ENCODE peak calls at places on chromosomes 3 and 15, in seven cellular contexts. K is CD4-positive, alpha-beta memory T cell; X is A549; C is BJ; D is upper lobe of right lung; H is mesenchymal stem cell; T is cardiac muscle cell. Q is an unnamed sample.

GRCh38 chr15:91055548-91056331 is 33.3 kb upstream of the VPS33B start:
- DNase-seq in K (peak; percentile 33), X (peak; percentile 85), C (no peak), D (no peak), H (peak; percentile 58), T (peak; percentile 75), Q (peak; percentile 83)

GRCh38 chr3:186360779-186361178 is 1.3 kb downstream of the DGKG start:
- DNase-seq in K (no peak), X (no peak), C (no peak), D (no peak), H (no peak), T (peak; percentile 20), Q (peak; percentile 84)

GRCh38 chr3:12253944-12254343 is 34.9 kb upstream of the PPARG start:
- DNase-seq in K (no peak), X (no peak), C (no peak), D (no peak), H (peak; percentile 6), T (no peak), Q (no peak)

GRCh38 chr3:134338516-134339261 is 35.6 kb downstream of the AMOTL2 start:
- DNase-seq in K (no peak), X (no peak), C (no peak), D (no peak), H (no peak), T (no peak), Q (no peak)

GRCh38 chr3:110708166-110708565 is 363.4 kb upstream of the NECTIN3 start:
- DNase-seq in K (no peak), X (no peak), C (no peak), D (no peak), H (no peak), T (no peak), Q (no peak)

GRCh38 chr3:158789592-158789991 is 12.3 kb upstream of the MFSD1 start:
- DNase-seq in K (no peak), X (peak; percentile 77), C (no peak), D (no peak), H (peak; percentile 64), T (no peak), Q (no peak)

GRCh38 chr3:69806735-69807438 is 67.6 kb downstream of the MITF start:
- DNase-seq in K (no peak), X (no peak), C (peak; percentile 78), D (no peak), H (peak; percentile 88), T (no peak), Q (no peak)

GRCh38 chr15:69074843-69075224 is 60.3 kb downstream of the NOX5 start:
- DNase-seq in K (no peak), X (peak; percentile 27), C (no peak), D (no peak), H (peak; percentile 26), T (peak; percentile 62), Q (peak; percentile 72)

GRCh38 chr3:184260571-184261269 is 633 bp downstream of the CAMK2N2 start:
- DNase-seq in K (no peak), X (no peak), C (no peak), D (no peak), H (no peak), T (no peak), Q (peak; percentile 82)

GRCh38 chr15:49094923-49095322 is 48.7 kb upstream of the SECISBP2L start:
- DNase-seq in K (no peak), X (no peak), C (no peak), D (no peak), H (peak; percentile 15), T (no peak), Q (no peak)

GRCh38 chr15:47717036-47717611 is at the start of gene SEMA6D:
- DNase-seq in K (no peak), X (peak; percentile 12), C (peak; percentile 27), D (peak; percentile 78), H (peak; percentile 93), T (peak; percentile 95), Q (peak; percentile 91)

GRCh38 chr15:86538141-86538540 is 458.5 kb downstream of the AGBL1 start:
- DNase-seq in K (no peak), X (no peak), C (no peak), D (no peak), H (peak; percentile 22), T (no peak), Q (no peak)

GRCh38 chr3:147422934-147423599 is 13.9 kb downstream of the ZIC1 start:
- DNase-seq in K (no peak), X (no peak), C (no peak), D (no peak), H (peak; percentile 31), T (peak; percentile 52), Q (peak; percentile 81)
- H3K4me3 ChIP-seq in K (no peak overlapping the region), X (no peak overlapping the region), C (no peak overlapping the region), D (no peak overlapping the region), H (peak overlapping the region; percentile 46), T (no peak overlapping the region), Q (peak overlapping the region; percentile 4)

DNA sequence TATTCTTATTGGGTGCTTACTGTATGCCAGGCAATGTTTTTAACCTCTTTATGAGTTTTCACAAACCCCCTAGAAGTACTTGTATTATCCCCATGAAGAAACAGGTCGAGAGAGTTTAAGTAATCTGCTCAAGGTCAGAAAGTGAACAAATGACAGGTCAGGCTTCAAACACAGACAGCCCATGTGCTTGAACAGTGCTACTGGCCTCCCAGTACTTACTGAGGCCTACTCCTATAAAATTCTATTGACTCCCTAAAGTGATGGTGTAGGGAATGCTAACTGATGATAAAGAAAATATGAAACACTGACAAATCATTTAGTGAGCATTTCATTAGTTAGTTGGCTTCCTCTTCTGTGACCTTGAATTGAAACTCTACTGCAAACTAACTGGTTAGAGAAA is 4.2 kb upstream of the CNBP start:
- DNase-seq in K (no peak), X (no peak), C (no peak), D (no peak), H (no peak), T (no peak), Q (no peak)
- H3K4me3 ChIP-seq in K (no peak overlapping the region), X (no peak overlapping the region), C (no peak overlapping the region), D (no peak overlapping the region), H (no peak overlapping the region), T (no peak overlapping the region), Q (no peak overlapping the region)

GRCh38 chr15:34721157-34721801 is 33.5 kb downstream of the GJD2 start:
- DNase-seq in K (no peak), X (no peak), C (no peak), D (no peak), H (no peak), T (no peak), Q (no peak)
- H3K4me3 ChIP-seq in K (no peak overlapping the region), X (peak overlapping the region; percentile 31), C (no peak overlapping the region), D (no peak overlapping the region), H (no peak overlapping the region), T (no peak overlapping the region), Q (no peak overlapping the region)

GRCh38 chr3:32421991-32422859 is 30.6 kb downstream of the CMTM7 start:
- DNase-seq in K (no peak), X (peak; percentile 38), C (peak; percentile 82), D (peak; percentile 95), H (peak; percentile 36), T (no peak), Q (no peak)

GRCh38 chr3:32423534-32423933 is 31.9 kb downstream of the CMTM7 start:
- DNase-seq in K (no peak), X (no peak), C (no peak), D (no peak), H (no peak), T (no peak), Q (no peak)

GRCh38 chr3:32423956-32424558 is 32.4 kb downstream of the CMTM7 start:
- DNase-seq in K (peak; percentile 40), X (no peak), C (no peak), D (no peak), H (no peak), T (no peak), Q (no peak)

GRCh38 chr3:32421185-32421584 is 29.5 kb downstream of the CMTM7 start:
- DNase-seq in K (no peak), X (no peak), C (no peak), D (no peak), H (no peak), T (no peak), Q (no peak)

GRCh38 chr3:32422943-32423342 is 31.3 kb downstream of the CMTM7 start:
- DNase-seq in K (no peak), X (no peak), C (no peak), D (no peak), H (no peak), T (no peak), Q (no peak)
- H3K4me3 ChIP-seq in K (no peak overlapping the region), X (no peak overlapping the region), C (no peak overlapping the region), D (no peak overlapping the region), H (no peak overlapping the region), T (no peak overlapping the region), Q (no peak overlapping the region)

DNA sequence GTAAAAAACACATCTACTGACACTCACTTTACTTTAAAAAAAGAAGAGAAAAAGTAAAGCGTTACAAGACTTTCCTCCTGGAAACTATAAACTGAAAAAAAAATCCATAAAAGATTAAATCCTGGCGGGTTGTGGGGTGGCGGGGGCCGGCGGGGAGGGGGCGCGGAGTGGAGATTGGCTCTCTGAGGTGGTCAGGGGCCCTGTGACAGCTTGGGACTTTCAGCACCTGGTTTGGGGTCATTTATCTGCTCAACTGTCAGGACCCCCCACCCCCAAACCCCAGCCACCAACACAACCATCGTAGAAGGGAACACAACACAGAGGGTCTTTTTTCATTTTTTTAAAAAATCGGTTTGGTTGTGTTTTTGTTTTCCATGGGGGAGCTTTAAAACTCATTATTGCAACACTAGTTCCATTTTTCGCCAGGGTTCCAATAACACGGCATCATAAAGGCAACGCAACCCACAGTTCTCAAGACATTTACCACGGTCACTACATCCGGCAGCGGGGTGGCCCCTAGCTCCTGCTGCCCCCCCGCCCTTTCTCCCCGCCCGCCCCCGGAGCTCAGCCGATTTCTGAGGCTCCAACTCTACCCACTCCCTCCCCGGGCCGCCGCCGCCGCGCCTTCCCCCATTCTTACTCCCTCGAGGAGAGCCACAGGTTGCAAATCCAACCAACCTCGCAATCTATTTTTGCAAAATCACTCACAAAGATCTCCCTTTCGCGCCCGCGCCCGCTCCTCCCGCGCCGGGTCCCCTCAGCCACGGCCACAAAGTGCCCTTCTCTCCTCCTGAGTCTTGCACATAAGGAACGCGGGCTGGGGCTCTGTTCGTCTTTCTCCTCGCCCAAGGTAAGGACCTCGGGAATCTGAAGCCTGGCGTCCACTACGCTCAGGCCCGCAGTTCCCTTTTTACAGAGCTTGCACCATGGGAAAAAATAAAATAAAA is 1.8 kb downstream of the BCL6 start:
- DNase-seq in K (peak; percentile 34), X (peak; percentile 6), C (no peak), D (peak; percentile 92), H (peak; percentile 70), T (peak; percentile 64), Q (peak; percentile 71)
- H3K4me3 ChIP-seq in K (peak overlapping the region; percentile 71), X (peak overlapping the region; percentile 69), C (peak overlapping the region; percentile 96), D (peak overlapping the region; percentile 74), H (peak overlapping the region; percentile 68), T (peak overlapping the region; percentile 74), Q (peak overlapping the region; percentile 79)

GRCh38 chr3:16913264-16913580 is 28.5 kb downstream of the PLCL2 start:
- DNase-seq in K (no peak), X (no peak), C (no peak), D (no peak), H (no peak), T (no peak), Q (no peak)
- H3K4me3 ChIP-seq in K (no peak overlapping the region), X (no peak overlapping the region), C (no peak overlapping the region), D (no peak overlapping the region), H (no peak overlapping the region), T (no peak overlapping the region), Q (no peak overlapping the region)

DNA sequence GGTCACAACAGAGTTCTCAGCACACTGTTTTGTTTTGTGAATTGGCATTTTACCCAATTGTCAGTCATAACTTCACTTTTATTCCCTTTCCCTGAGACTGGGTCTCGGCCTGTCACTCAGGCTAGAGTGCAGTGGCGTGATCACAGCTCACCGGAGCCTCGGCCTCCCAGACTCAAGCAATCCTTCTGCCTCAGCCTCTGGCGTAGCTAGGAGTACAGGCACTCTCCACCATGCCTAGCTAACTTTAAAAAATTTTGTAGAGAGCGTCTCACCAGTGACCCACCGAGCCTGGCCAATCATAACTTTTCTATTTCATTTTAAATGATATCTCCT is 26.5 kb downstream of the TRIM71 start:
- DNase-seq in K (no peak), X (no peak), C (no peak), D (no peak), H (no peak), T (no peak), Q (no peak)
- H3K4me3 ChIP-seq in K (no peak overlapping the region), X (no peak overlapping the region), C (no peak overlapping the region), D (no peak overlapping the region), H (no peak overlapping the region), T (no peak overlapping the region), Q (no peak overlapping the region)